ENCODE peak calls at places on chromosomes 2 and 18, in six cellular contexts. One of them, this sample, is unnamed.
A peak's percentile ranks its signal among the peaks of the same experiment; 100 is the strongest.

GRCh38 chr2:101722878-101723277 is 25.4 kb downstream of the MAP4K4 start:
- DNase-seq in sigmoid colon: no peak
- DNase-seq in GM03348: no peak
- DNase-seq in CD8-positive, alpha-beta memory T cell: no peak
- DNase-seq in osteoblast: no peak
- DNase-seq in substantia nigra: no peak
- DNase-seq in this sample: no peak

GRCh38 chr2:230794472-230794871 is 70.3 kb upstream of the ITM2C start:
- DNase-seq in sigmoid colon: no peak
- DNase-seq in GM03348: no peak
- DNase-seq in CD8-positive, alpha-beta memory T cell: peak; percentile 39
- DNase-seq in osteoblast: no peak
- DNase-seq in substantia nigra: no peak
- DNase-seq in this sample: no peak

GRCh38 chr18:79484661-79485621 is 89.2 kb downstream of the NFATC1 start:
- DNase-seq in sigmoid colon: peak; percentile 71
- DNase-seq in GM03348: peak; percentile 97
- DNase-seq in CD8-positive, alpha-beta memory T cell: no peak
- DNase-seq in osteoblast: peak; percentile 100
- DNase-seq in substantia nigra: no peak
- DNase-seq in this sample: peak; percentile 73

GRCh38 chr2:40668435-40668834 is 216.5 kb upstream of the SLC8A1 start:
- DNase-seq in sigmoid colon: peak; percentile 70
- DNase-seq in GM03348: peak; percentile 24
- DNase-seq in CD8-positive, alpha-beta memory T cell: no peak
- DNase-seq in osteoblast: no peak
- DNase-seq in substantia nigra: no peak
- DNase-seq in this sample: no peak

GRCh38 chr18:56709463-56709862 is 58.3 kb downstream of the WDR7 start:
- DNase-seq in sigmoid colon: no peak
- DNase-seq in GM03348: peak; percentile 63
- DNase-seq in CD8-positive, alpha-beta memory T cell: peak; percentile 24
- DNase-seq in osteoblast: peak; percentile 84
- DNase-seq in substantia nigra: no peak
- DNase-seq in this sample: no peak

GRCh38 chr2:84894758-84895520 is 10.5 kb upstream of the TMSB10 start:
- DNase-seq in sigmoid colon: peak; percentile 59
- DNase-seq in GM03348: peak; percentile 20
- DNase-seq in CD8-positive, alpha-beta memory T cell: peak; percentile 54
- DNase-seq in osteoblast: peak; percentile 48
- DNase-seq in substantia nigra: no peak
- DNase-seq in this sample: no peak

GRCh38 chr2:20479835-20480234 is 33.0 kb downstream of the RHOB start:
- DNase-seq in sigmoid colon: peak; percentile 40
- DNase-seq in GM03348: no peak
- DNase-seq in CD8-positive, alpha-beta memory T cell: no peak
- DNase-seq in osteoblast: no peak
- DNase-seq in substantia nigra: no peak
- DNase-seq in this sample: no peak

GRCh38 chr2:213934560-213934959 is 476.3 kb upstream of the VWC2L start:
- DNase-seq in sigmoid colon: no peak
- DNase-seq in GM03348: peak; percentile 17
- DNase-seq in CD8-positive, alpha-beta memory T cell: peak; percentile 17
- DNase-seq in osteoblast: no peak
- DNase-seq in substantia nigra: no peak
- DNase-seq in this sample: no peak

GRCh38 chr2:239399404-239399999 is 1.3 kb downstream of the HDAC4 start:
- DNase-seq in sigmoid colon: peak; percentile 78
- DNase-seq in GM03348: no peak
- DNase-seq in CD8-positive, alpha-beta memory T cell: peak; percentile 41
- DNase-seq in osteoblast: peak; percentile 92
- DNase-seq in substantia nigra: no peak
- DNase-seq in this sample: no peak

GRCh38 chr18:59484796-59485328 is 125.8 kb upstream of the LMAN1 start:
- DNase-seq in sigmoid colon: no peak
- DNase-seq in GM03348: no peak
- DNase-seq in CD8-positive, alpha-beta memory T cell: no peak
- DNase-seq in osteoblast: peak; percentile 51
- DNase-seq in substantia nigra: no peak
- DNase-seq in this sample: no peak

GRCh38 chr2:240949791-240950705 is 43.9 kb downstream of the CROCC2 start:
- DNase-seq in sigmoid colon: peak; percentile 54
- DNase-seq in GM03348: no peak
- DNase-seq in CD8-positive, alpha-beta memory T cell: no peak
- DNase-seq in osteoblast: peak; percentile 51
- DNase-seq in substantia nigra: no peak
- DNase-seq in this sample: peak; percentile 51

This sample was measured in aorta.